ENCODE peak calls at places on chromosomes 1 and 21, in eight cellular contexts. One of them, this sample, is unnamed.

GRCh38 chr1:14366361-14367018 is 232.0 kb upstream of the KAZN start:
- DNase-seq in stimulated activated CD8-positive, alpha-beta memory T cell treated with anti-CD3 and anti-CD28 coated beads, Interleukin-15, amount 100 ng/mL, for 24 hours: no peak
- DNase-seq in iPS DF 19.7: no peak
- DNase-seq in stimulated activated CD4-positive, alpha-beta T cell treated with anti-CD3 and anti-CD28 coated beads, Interleukin-1b, Interleukin-23, amount 100 ng/mL, for 4 hours: no peak
- DNase-seq in C1 segment of cervical spinal cord: no peak
- DNase-seq in astrocyte: peak
- DNase-seq in GM23248: peak
- DNase-seq in sigmoid colon: no peak
- DNase-seq in this sample: no peak

GRCh38 chr21:45224189-45224938 is 63.3 kb downstream of the POFUT2 start:
- DNase-seq in stimulated activated CD8-positive, alpha-beta memory T cell treated with anti-CD3 and anti-CD28 coated beads, Interleukin-15, amount 100 ng/mL, for 24 hours: no peak
- DNase-seq in iPS DF 19.7: no peak
- DNase-seq in stimulated activated CD4-positive, alpha-beta T cell treated with anti-CD3 and anti-CD28 coated beads, Interleukin-1b, Interleukin-23, amount 100 ng/mL, for 4 hours: no peak
- DNase-seq in C1 segment of cervical spinal cord: no peak
- DNase-seq in astrocyte: no peak
- DNase-seq in GM23248: no peak
- DNase-seq in sigmoid colon: no peak
- DNase-seq in this sample: peak

GRCh38 chr1:236744533-236744932 is 50.6 kb upstream of the MTR start:
- DNase-seq in stimulated activated CD8-positive, alpha-beta memory T cell treated with anti-CD3 and anti-CD28 coated beads, Interleukin-15, amount 100 ng/mL, for 24 hours: no peak
- DNase-seq in iPS DF 19.7: no peak
- DNase-seq in stimulated activated CD4-positive, alpha-beta T cell treated with anti-CD3 and anti-CD28 coated beads, Interleukin-1b, Interleukin-23, amount 100 ng/mL, for 4 hours: no peak
- DNase-seq in C1 segment of cervical spinal cord: no peak
- DNase-seq in astrocyte: no peak
- DNase-seq in GM23248: no peak
- DNase-seq in sigmoid colon: no peak
- DNase-seq in this sample: no peak

GRCh38 chr1:24141311-24141997 is 1.5 kb downstream of the IL22RA1 start:
- DNase-seq in stimulated activated CD8-positive, alpha-beta memory T cell treated with anti-CD3 and anti-CD28 coated beads, Interleukin-15, amount 100 ng/mL, for 24 hours: no peak
- DNase-seq in iPS DF 19.7: no peak
- DNase-seq in stimulated activated CD4-positive, alpha-beta T cell treated with anti-CD3 and anti-CD28 coated beads, Interleukin-1b, Interleukin-23, amount 100 ng/mL, for 4 hours: no peak
- DNase-seq in C1 segment of cervical spinal cord: no peak
- DNase-seq in astrocyte: no peak
- DNase-seq in GM23248: no peak
- DNase-seq in sigmoid colon: no peak
- DNase-seq in this sample: no peak

GRCh38 chr1:66282343-66282852 is 251.6 kb upstream of the SGIP1 start:
- DNase-seq in stimulated activated CD8-positive, alpha-beta memory T cell treated with anti-CD3 and anti-CD28 coated beads, Interleukin-15, amount 100 ng/mL, for 24 hours: no peak
- DNase-seq in iPS DF 19.7: no peak
- DNase-seq in stimulated activated CD4-positive, alpha-beta T cell treated with anti-CD3 and anti-CD28 coated beads, Interleukin-1b, Interleukin-23, amount 100 ng/mL, for 4 hours: peak
- DNase-seq in C1 segment of cervical spinal cord: no peak
- DNase-seq in astrocyte: peak
- DNase-seq in GM23248: peak
- DNase-seq in sigmoid colon: no peak
- DNase-seq in this sample: peak

GRCh38 chr1:98947071-98947470 is 57.6 kb downstream of the PLPPR5 start:
- DNase-seq in stimulated activated CD8-positive, alpha-beta memory T cell treated with anti-CD3 and anti-CD28 coated beads, Interleukin-15, amount 100 ng/mL, for 24 hours: no peak
- DNase-seq in iPS DF 19.7: no peak
- DNase-seq in stimulated activated CD4-positive, alpha-beta T cell treated with anti-CD3 and anti-CD28 coated beads, Interleukin-1b, Interleukin-23, amount 100 ng/mL, for 4 hours: no peak
- DNase-seq in C1 segment of cervical spinal cord: no peak
- DNase-seq in astrocyte: no peak
- DNase-seq in GM23248: peak
- DNase-seq in sigmoid colon: no peak
- DNase-seq in this sample: no peak

GRCh38 chr1:113899101-113899500 is 5.5 kb downstream of the AP4B1 start:
- DNase-seq in stimulated activated CD8-positive, alpha-beta memory T cell treated with anti-CD3 and anti-CD28 coated beads, Interleukin-15, amount 100 ng/mL, for 24 hours: no peak
- DNase-seq in iPS DF 19.7: no peak
- DNase-seq in stimulated activated CD4-positive, alpha-beta T cell treated with anti-CD3 and anti-CD28 coated beads, Interleukin-1b, Interleukin-23, amount 100 ng/mL, for 4 hours: no peak
- DNase-seq in C1 segment of cervical spinal cord: no peak
- DNase-seq in astrocyte: no peak
- DNase-seq in GM23248: peak
- DNase-seq in sigmoid colon: no peak
- DNase-seq in this sample: no peak

GRCh38 chr1:151617995-151618394 is 6.1 kb downstream of the SNX27 start:
- DNase-seq in stimulated activated CD8-positive, alpha-beta memory T cell treated with anti-CD3 and anti-CD28 coated beads, Interleukin-15, amount 100 ng/mL, for 24 hours: no peak
- DNase-seq in iPS DF 19.7: no peak
- DNase-seq in stimulated activated CD4-positive, alpha-beta T cell treated with anti-CD3 and anti-CD28 coated beads, Interleukin-1b, Interleukin-23, amount 100 ng/mL, for 4 hours: no peak
- DNase-seq in C1 segment of cervical spinal cord: no peak
- DNase-seq in astrocyte: no peak
- DNase-seq in GM23248: no peak
- DNase-seq in sigmoid colon: no peak
- DNase-seq in this sample: no peak

GRCh38 chr1:230823421-230823820 is 44.9 kb downstream of the C1orf198 start:
- DNase-seq in stimulated activated CD8-positive, alpha-beta memory T cell treated with anti-CD3 and anti-CD28 coated beads, Interleukin-15, amount 100 ng/mL, for 24 hours: no peak
- DNase-seq in iPS DF 19.7: no peak
- DNase-seq in stimulated activated CD4-positive, alpha-beta T cell treated with anti-CD3 and anti-CD28 coated beads, Interleukin-1b, Interleukin-23, amount 100 ng/mL, for 4 hours: no peak
- DNase-seq in C1 segment of cervical spinal cord: no peak
- DNase-seq in astrocyte: no peak
- DNase-seq in GM23248: peak
- DNase-seq in sigmoid colon: peak
- DNase-seq in this sample: no peak

GRCh38 chr1:244118087-244118761 is 67.1 kb downstream of the ZBTB18 start:
- DNase-seq in stimulated activated CD8-positive, alpha-beta memory T cell treated with anti-CD3 and anti-CD28 coated beads, Interleukin-15, amount 100 ng/mL, for 24 hours: no peak
- DNase-seq in iPS DF 19.7: no peak
- DNase-seq in stimulated activated CD4-positive, alpha-beta T cell treated with anti-CD3 and anti-CD28 coated beads, Interleukin-1b, Interleukin-23, amount 100 ng/mL, for 4 hours: no peak
- DNase-seq in C1 segment of cervical spinal cord: no peak
- DNase-seq in astrocyte: no peak
- DNase-seq in GM23248: peak
- DNase-seq in sigmoid colon: no peak
- DNase-seq in this sample: no peak

GRCh38 chr1:104592926-104593325 is 843.2 kb downstream of the AMY1C start:
- DNase-seq in stimulated activated CD8-positive, alpha-beta memory T cell treated with anti-CD3 and anti-CD28 coated beads, Interleukin-15, amount 100 ng/mL, for 24 hours: no peak
- DNase-seq in iPS DF 19.7: no peak
- DNase-seq in stimulated activated CD4-positive, alpha-beta T cell treated with anti-CD3 and anti-CD28 coated beads, Interleukin-1b, Interleukin-23, amount 100 ng/mL, for 4 hours: no peak
- DNase-seq in C1 segment of cervical spinal cord: no peak
- DNase-seq in astrocyte: no peak
- DNase-seq in GM23248: no peak
- DNase-seq in sigmoid colon: no peak
- DNase-seq in this sample: no peak

GRCh38 chr1:209769171-209769904 is 13.5 kb downstream of the TRAF3IP3 start:
- DNase-seq in stimulated activated CD8-positive, alpha-beta memory T cell treated with anti-CD3 and anti-CD28 coated beads, Interleukin-15, amount 100 ng/mL, for 24 hours: no peak
- DNase-seq in iPS DF 19.7: no peak
- DNase-seq in stimulated activated CD4-positive, alpha-beta T cell treated with anti-CD3 and anti-CD28 coated beads, Interleukin-1b, Interleukin-23, amount 100 ng/mL, for 4 hours: peak
- DNase-seq in C1 segment of cervical spinal cord: no peak
- DNase-seq in astrocyte: peak
- DNase-seq in GM23248: peak
- DNase-seq in sigmoid colon: peak
- DNase-seq in this sample: peak

GRCh38 chr1:228333739-228334115 is 72.9 kb downstream of the TRIM11 start:
- DNase-seq in stimulated activated CD8-positive, alpha-beta memory T cell treated with anti-CD3 and anti-CD28 coated beads, Interleukin-15, amount 100 ng/mL, for 24 hours: no peak
- DNase-seq in iPS DF 19.7: no peak
- DNase-seq in stimulated activated CD4-positive, alpha-beta T cell treated with anti-CD3 and anti-CD28 coated beads, Interleukin-1b, Interleukin-23, amount 100 ng/mL, for 4 hours: no peak
- DNase-seq in C1 segment of cervical spinal cord: no peak
- DNase-seq in astrocyte: no peak
- DNase-seq in GM23248: no peak
- DNase-seq in sigmoid colon: peak
- DNase-seq in this sample: peak

GRCh38 chr1:23020731-23021130 is 1.5 kb downstream of the KDM1A start:
- DNase-seq in stimulated activated CD8-positive, alpha-beta memory T cell treated with anti-CD3 and anti-CD28 coated beads, Interleukin-15, amount 100 ng/mL, for 24 hours: no peak
- DNase-seq in iPS DF 19.7: no peak
- DNase-seq in stimulated activated CD4-positive, alpha-beta T cell treated with anti-CD3 and anti-CD28 coated beads, Interleukin-1b, Interleukin-23, amount 100 ng/mL, for 4 hours: no peak
- DNase-seq in C1 segment of cervical spinal cord: no peak
- DNase-seq in astrocyte: no peak
- DNase-seq in GM23248: peak
- DNase-seq in sigmoid colon: no peak
- DNase-seq in this sample: no peak

GRCh38 chr1:29975036-29975694 is 738.8 kb downstream of the PTPRU start:
- DNase-seq in stimulated activated CD8-positive, alpha-beta memory T cell treated with anti-CD3 and anti-CD28 coated beads, Interleukin-15, amount 100 ng/mL, for 24 hours: no peak
- DNase-seq in iPS DF 19.7: no peak
- DNase-seq in stimulated activated CD4-positive, alpha-beta T cell treated with anti-CD3 and anti-CD28 coated beads, Interleukin-1b, Interleukin-23, amount 100 ng/mL, for 4 hours: no peak
- DNase-seq in C1 segment of cervical spinal cord: no peak
- DNase-seq in astrocyte: peak
- DNase-seq in GM23248: peak
- DNase-seq in sigmoid colon: no peak
- DNase-seq in this sample: no peak

GRCh38 chr1:36829066-36829465 is 205.2 kb downstream of the GRIK3 start:
- DNase-seq in stimulated activated CD8-positive, alpha-beta memory T cell treated with anti-CD3 and anti-CD28 coated beads, Interleukin-15, amount 100 ng/mL, for 24 hours: no peak
- DNase-seq in iPS DF 19.7: no peak
- DNase-seq in stimulated activated CD4-positive, alpha-beta T cell treated with anti-CD3 and anti-CD28 coated beads, Interleukin-1b, Interleukin-23, amount 100 ng/mL, for 4 hours: no peak
- DNase-seq in C1 segment of cervical spinal cord: no peak
- DNase-seq in astrocyte: no peak
- DNase-seq in GM23248: peak
- DNase-seq in sigmoid colon: no peak
- DNase-seq in this sample: no peak

GRCh38 chr1:217138173-217138838 is 415.1 kb upstream of the ESRRG start:
- DNase-seq in stimulated activated CD8-positive, alpha-beta memory T cell treated with anti-CD3 and anti-CD28 coated beads, Interleukin-15, amount 100 ng/mL, for 24 hours: no peak
- DNase-seq in iPS DF 19.7: no peak
- DNase-seq in stimulated activated CD4-positive, alpha-beta T cell treated with anti-CD3 and anti-CD28 coated beads, Interleukin-1b, Interleukin-23, amount 100 ng/mL, for 4 hours: no peak
- DNase-seq in C1 segment of cervical spinal cord: no peak
- DNase-seq in astrocyte: no peak
- DNase-seq in GM23248: no peak
- DNase-seq in sigmoid colon: no peak
- DNase-seq in this sample: no peak

GRCh38 chr1:150233359-150234308 is 2.3 kb downstream of the ANP32E start:
- DNase-seq in stimulated activated CD8-positive, alpha-beta memory T cell treated with anti-CD3 and anti-CD28 coated beads, Interleukin-15, amount 100 ng/mL, for 24 hours: no peak
- DNase-seq in iPS DF 19.7: no peak
- DNase-seq in stimulated activated CD4-positive, alpha-beta T cell treated with anti-CD3 and anti-CD28 coated beads, Interleukin-1b, Interleukin-23, amount 100 ng/mL, for 4 hours: peak
- DNase-seq in C1 segment of cervical spinal cord: no peak
- DNase-seq in astrocyte: no peak
- DNase-seq in GM23248: peak
- DNase-seq in sigmoid colon: no peak
- DNase-seq in this sample: peak

GRCh38 chr1:201361652-201362504 is 15.6 kb downstream of the TNNT2 start:
- DNase-seq in stimulated activated CD8-positive, alpha-beta memory T cell treated with anti-CD3 and anti-CD28 coated beads, Interleukin-15, amount 100 ng/mL, for 24 hours: no peak
- DNase-seq in iPS DF 19.7: no peak
- DNase-seq in stimulated activated CD4-positive, alpha-beta T cell treated with anti-CD3 and anti-CD28 coated beads, Interleukin-1b, Interleukin-23, amount 100 ng/mL, for 4 hours: no peak
- DNase-seq in C1 segment of cervical spinal cord: no peak
- DNase-seq in astrocyte: no peak
- DNase-seq in GM23248: peak
- DNase-seq in sigmoid colon: no peak
- DNase-seq in this sample: no peak

GRCh38 chr1:40462956-40463590 is 12.8 kb downstream of the ZFP69B start:
- DNase-seq in stimulated activated CD8-positive, alpha-beta memory T cell treated with anti-CD3 and anti-CD28 coated beads, Interleukin-15, amount 100 ng/mL, for 24 hours: no peak
- DNase-seq in iPS DF 19.7: no peak
- DNase-seq in stimulated activated CD4-positive, alpha-beta T cell treated with anti-CD3 and anti-CD28 coated beads, Interleukin-1b, Interleukin-23, amount 100 ng/mL, for 4 hours: no peak
- DNase-seq in C1 segment of cervical spinal cord: no peak
- DNase-seq in astrocyte: peak
- DNase-seq in GM23248: peak
- DNase-seq in sigmoid colon: no peak
- DNase-seq in this sample: no peak

GRCh38 chr1:33181038-33181861 is 593 bp downstream of the TRIM62 start:
- DNase-seq in stimulated activated CD8-positive, alpha-beta memory T cell treated with anti-CD3 and anti-CD28 coated beads, Interleukin-15, amount 100 ng/mL, for 24 hours: no peak
- DNase-seq in iPS DF 19.7: no peak
- DNase-seq in stimulated activated CD4-positive, alpha-beta T cell treated with anti-CD3 and anti-CD28 coated beads, Interleukin-1b, Interleukin-23, amount 100 ng/mL, for 4 hours: peak
- DNase-seq in C1 segment of cervical spinal cord: no peak
- DNase-seq in astrocyte: peak
- DNase-seq in GM23248: peak
- DNase-seq in sigmoid colon: peak
- DNase-seq in this sample: peak

GRCh38 chr1:159922499-159923202 is 2.7 kb downstream of the TAGLN2 start:
- DNase-seq in stimulated activated CD8-positive, alpha-beta memory T cell treated with anti-CD3 and anti-CD28 coated beads, Interleukin-15, amount 100 ng/mL, for 24 hours: no peak
- DNase-seq in iPS DF 19.7: no peak
- DNase-seq in stimulated activated CD4-positive, alpha-beta T cell treated with anti-CD3 and anti-CD28 coated beads, Interleukin-1b, Interleukin-23, amount 100 ng/mL, for 4 hours: no peak
- DNase-seq in C1 segment of cervical spinal cord: no peak
- DNase-seq in astrocyte: no peak
- DNase-seq in GM23248: peak
- DNase-seq in sigmoid colon: peak
- DNase-seq in this sample: no peak

GRCh38 chr1:109802136-109802900 is 38.6 kb upstream of the EPS8L3 start:
- DNase-seq in stimulated activated CD8-positive, alpha-beta memory T cell treated with anti-CD3 and anti-CD28 coated beads, Interleukin-15, amount 100 ng/mL, for 24 hours: no peak
- DNase-seq in iPS DF 19.7: no peak
- DNase-seq in stimulated activated CD4-positive, alpha-beta T cell treated with anti-CD3 and anti-CD28 coated beads, Interleukin-1b, Interleukin-23, amount 100 ng/mL, for 4 hours: no peak
- DNase-seq in C1 segment of cervical spinal cord: no peak
- DNase-seq in astrocyte: no peak
- DNase-seq in GM23248: no peak
- DNase-seq in sigmoid colon: no peak
- DNase-seq in this sample: peak

GRCh38 chr21:34974162-34974981 is 74.7 kb downstream of the RUNX1 start:
- DNase-seq in stimulated activated CD8-positive, alpha-beta memory T cell treated with anti-CD3 and anti-CD28 coated beads, Interleukin-15, amount 100 ng/mL, for 24 hours: no peak
- DNase-seq in iPS DF 19.7: no peak
- DNase-seq in stimulated activated CD4-positive, alpha-beta T cell treated with anti-CD3 and anti-CD28 coated beads, Interleukin-1b, Interleukin-23, amount 100 ng/mL, for 4 hours: no peak
- DNase-seq in C1 segment of cervical spinal cord: no peak
- DNase-seq in astrocyte: no peak
- DNase-seq in GM23248: no peak
- DNase-seq in sigmoid colon: no peak
- DNase-seq in this sample: peak

GRCh38 chr1:174222166-174222949 is 63.0 kb downstream of the RABGAP1L start:
- DNase-seq in stimulated activated CD8-positive, alpha-beta memory T cell treated with anti-CD3 and anti-CD28 coated beads, Interleukin-15, amount 100 ng/mL, for 24 hours: no peak
- DNase-seq in iPS DF 19.7: no peak
- DNase-seq in stimulated activated CD4-positive, alpha-beta T cell treated with anti-CD3 and anti-CD28 coated beads, Interleukin-1b, Interleukin-23, amount 100 ng/mL, for 4 hours: no peak
- DNase-seq in C1 segment of cervical spinal cord: no peak
- DNase-seq in astrocyte: peak
- DNase-seq in GM23248: peak
- DNase-seq in sigmoid colon: no peak
- DNase-seq in this sample: no peak

GRCh38 chr1:211281322-211282022 is 22.3 kb downstream of the RCOR3 start:
- DNase-seq in stimulated activated CD8-positive, alpha-beta memory T cell treated with anti-CD3 and anti-CD28 coated beads, Interleukin-15, amount 100 ng/mL, for 24 hours: no peak
- DNase-seq in iPS DF 19.7: no peak
- DNase-seq in stimulated activated CD4-positive, alpha-beta T cell treated with anti-CD3 and anti-CD28 coated beads, Interleukin-1b, Interleukin-23, amount 100 ng/mL, for 4 hours: no peak
- DNase-seq in C1 segment of cervical spinal cord: no peak
- DNase-seq in astrocyte: peak
- DNase-seq in GM23248: peak
- DNase-seq in sigmoid colon: no peak
- DNase-seq in this sample: no peak

GRCh38 chr1:171254859-171255258 is 6.6 kb downstream of the FMO1 start:
- DNase-seq in stimulated activated CD8-positive, alpha-beta memory T cell treated with anti-CD3 and anti-CD28 coated beads, Interleukin-15, amount 100 ng/mL, for 24 hours: no peak
- DNase-seq in iPS DF 19.7: no peak
- DNase-seq in stimulated activated CD4-positive, alpha-beta T cell treated with anti-CD3 and anti-CD28 coated beads, Interleukin-1b, Interleukin-23, amount 100 ng/mL, for 4 hours: no peak
- DNase-seq in C1 segment of cervical spinal cord: no peak
- DNase-seq in astrocyte: peak
- DNase-seq in GM23248: peak
- DNase-seq in sigmoid colon: no peak
- DNase-seq in this sample: no peak

GRCh38 chr21:41662161-41662560 is 104.7 kb downstream of the RIPK4 start:
- DNase-seq in stimulated activated CD8-positive, alpha-beta memory T cell treated with anti-CD3 and anti-CD28 coated beads, Interleukin-15, amount 100 ng/mL, for 24 hours: no peak
- DNase-seq in iPS DF 19.7: no peak
- DNase-seq in stimulated activated CD4-positive, alpha-beta T cell treated with anti-CD3 and anti-CD28 coated beads, Interleukin-1b, Interleukin-23, amount 100 ng/mL, for 4 hours: no peak
- DNase-seq in C1 segment of cervical spinal cord: no peak
- DNase-seq in astrocyte: no peak
- DNase-seq in GM23248: no peak
- DNase-seq in sigmoid colon: no peak
- DNase-seq in this sample: no peak

GRCh38 chr1:43274125-43274803 is 4.5 kb downstream of the TMEM125 start:
- DNase-seq in stimulated activated CD8-positive, alpha-beta memory T cell treated with anti-CD3 and anti-CD28 coated beads, Interleukin-15, amount 100 ng/mL, for 24 hours: no peak
- DNase-seq in iPS DF 19.7: no peak
- DNase-seq in stimulated activated CD4-positive, alpha-beta T cell treated with anti-CD3 and anti-CD28 coated beads, Interleukin-1b, Interleukin-23, amount 100 ng/mL, for 4 hours: peak
- DNase-seq in C1 segment of cervical spinal cord: no peak
- DNase-seq in astrocyte: peak
- DNase-seq in GM23248: peak
- DNase-seq in sigmoid colon: peak
- DNase-seq in this sample: peak

GRCh38 chr1:56973898-56974752 is 8.3 kb upstream of the C8B start:
- DNase-seq in stimulated activated CD8-positive, alpha-beta memory T cell treated with anti-CD3 and anti-CD28 coated beads, Interleukin-15, amount 100 ng/mL, for 24 hours: no peak
- DNase-seq in iPS DF 19.7: no peak
- DNase-seq in stimulated activated CD4-positive, alpha-beta T cell treated with anti-CD3 and anti-CD28 coated beads, Interleukin-1b, Interleukin-23, amount 100 ng/mL, for 4 hours: no peak
- DNase-seq in C1 segment of cervical spinal cord: no peak
- DNase-seq in astrocyte: no peak
- DNase-seq in GM23248: no peak
- DNase-seq in sigmoid colon: no peak
- DNase-seq in this sample: no peak

GRCh38 chr1:231057410-231057809 is 17.4 kb upstream of the FAM89A start:
- DNase-seq in stimulated activated CD8-positive, alpha-beta memory T cell treated with anti-CD3 and anti-CD28 coated beads, Interleukin-15, amount 100 ng/mL, for 24 hours: no peak
- DNase-seq in iPS DF 19.7: no peak
- DNase-seq in stimulated activated CD4-positive, alpha-beta T cell treated with anti-CD3 and anti-CD28 coated beads, Interleukin-1b, Interleukin-23, amount 100 ng/mL, for 4 hours: no peak
- DNase-seq in C1 segment of cervical spinal cord: no peak
- DNase-seq in astrocyte: no peak
- DNase-seq in GM23248: no peak
- DNase-seq in sigmoid colon: no peak
- DNase-seq in this sample: no peak

This sample was measured in activated effector memory CD4-positive, alpha-beta T cell treated with anti-CD3 and anti-CD28 coated beads, Interleukin-2, amount 50 U/mL, for 16 hours.